ENCODE peak calls at places on chromosomes 5 and 9, in seven cellular contexts. E is endodermal cell, C is right atrium auricular region, P is Peyer's patch, M is lung, X is DND-41, O is upper lobe of left lung. N is an unnamed sample.

GRCh38 chr5:119878712-119879111 is 249.4 kb downstream of the FAM170A start:
- DNase-seq in E (peak), C (no peak), P (no peak), M (no peak), X (no peak), O (no peak), N (no peak)

GRCh38 chr9:117643288-117643654 is 60.9 kb upstream of the TLR4 start:
- DNase-seq in E (no peak), C (no peak), P (no peak), M (no peak), X (no peak), O (no peak), N (no peak)

GRCh38 chr5:74200560-74200959 is 440.0 kb downstream of the ENC1 start:
- DNase-seq in E (no peak), C (no peak), P (no peak), M (no peak), X (no peak), O (no peak), N (peak)

GRCh38 chr9:78788101-78788500 is 491.2 kb downstream of the PSAT1 start:
- DNase-seq in E (no peak), C (no peak), P (no peak), M (no peak), X (no peak), O (no peak), N (peak)

GRCh38 chr5:54689411-54690251 is 172.1 kb downstream of the SNX18 start:
- DNase-seq in E (no peak), C (no peak), P (no peak), M (no peak), X (no peak), O (no peak), N (no peak)

GRCh38 chr5:57010786-57011185 is 58.9 kb upstream of the MIER3 start:
- DNase-seq in E (no peak), C (no peak), P (no peak), M (no peak), X (no peak), O (no peak), N (no peak)

GRCh38 chr5:179624841-179625271 is 1.4 kb upstream of the HNRNPH1 start:
- DNase-seq in E (peak), C (no peak), P (no peak), M (no peak), X (no peak), O (no peak), N (no peak)

GRCh38 chr9:14366071-14366470 is 52.1 kb upstream of the NFIB start:
- DNase-seq in E (no peak), C (no peak), P (no peak), M (no peak), X (no peak), O (no peak), N (peak)

GRCh38 chr5:131419877-131420276 is 156.0 kb downstream of the CDC42SE2 start:
- DNase-seq in E (no peak), C (no peak), P (no peak), M (no peak), X (no peak), O (no peak), N (no peak)

GRCh38 chr5:131426011-131426410 is 162.2 kb downstream of the CDC42SE2 start:
- DNase-seq in E (no peak), C (no peak), P (no peak), M (no peak), X (no peak), O (no peak), N (no peak)

GRCh38 chr5:131418846-131419245 is 155.0 kb downstream of the CDC42SE2 start:
- DNase-seq in E (no peak), C (no peak), P (no peak), M (no peak), X (no peak), O (no peak), N (no peak)

GRCh38 chr5:131417240-131417869 is 153.5 kb downstream of the CDC42SE2 start:
- DNase-seq in E (peak), C (peak), P (peak), M (peak), X (peak), O (no peak), N (peak)

DNA sequence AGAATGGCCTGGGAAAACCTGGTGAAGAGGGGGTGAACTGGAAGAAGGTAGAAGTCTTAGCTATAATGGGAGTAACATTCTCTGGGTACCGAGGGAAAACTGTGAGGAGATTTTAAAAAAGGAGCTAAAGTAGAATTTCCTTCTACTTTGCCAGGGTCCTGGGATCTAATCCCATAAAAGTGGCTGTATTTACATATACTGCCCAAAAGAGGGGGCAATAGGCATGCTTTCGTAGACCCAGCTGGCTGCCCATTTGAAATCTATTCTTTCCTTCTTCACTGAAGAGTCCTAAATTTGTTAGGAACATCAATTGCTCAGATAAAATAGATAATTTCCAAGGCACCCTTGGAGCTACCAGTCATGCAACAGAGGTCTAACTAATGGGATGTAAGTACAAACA is 159.2 kb downstream of the CDC42SE2 start:
- DNase-seq in E (no peak), C (no peak), P (no peak), M (no peak), X (no peak), O (no peak), N (no peak)
- TF ChIP-seq CTCF in E (peak), C (peak), P (peak), M (no peak), X (peak), O (peak), N (peak)

DNA sequence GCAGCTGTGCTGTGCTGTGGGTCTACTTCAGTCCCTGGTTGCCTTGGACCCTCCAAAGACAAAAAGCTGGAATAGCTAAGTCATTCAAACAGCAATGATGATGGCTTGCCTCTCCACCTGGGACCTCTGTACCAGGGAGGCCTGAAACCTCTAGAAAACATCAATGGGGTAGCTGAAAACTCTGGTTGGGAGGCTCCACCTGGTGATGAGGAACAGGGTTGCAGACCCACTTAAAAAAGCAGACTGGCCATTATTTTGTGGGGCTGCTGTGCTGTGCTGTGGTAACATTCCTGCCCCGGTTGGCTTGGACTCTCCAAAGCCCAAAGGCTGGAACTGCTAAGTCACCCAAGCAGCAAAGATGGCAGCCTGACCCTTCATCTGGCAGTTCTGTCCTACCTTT is 839.3 kb upstream of the ARRDC3 start:
- DNase-seq in E (peak), C (no peak), P (no peak), M (no peak), X (no peak), O (no peak), N (peak)
- H3K4me3 ChIP-seq in E (no peak), C (no peak), P (no peak), M (no peak), X (no peak), O (no peak), N (no peak)

GRCh38 chr9:131630206-131630831 is 85.0 kb downstream of the PRRT1B start:
- DNase-seq in E (no peak), C (no peak), P (no peak), M (no peak), X (no peak), O (no peak), N (no peak)
- TF ChIP-seq CTCF in E (no peak), C (no peak), P (no peak), M (no peak), X (no peak), O (no peak), N (no peak)

DNA sequence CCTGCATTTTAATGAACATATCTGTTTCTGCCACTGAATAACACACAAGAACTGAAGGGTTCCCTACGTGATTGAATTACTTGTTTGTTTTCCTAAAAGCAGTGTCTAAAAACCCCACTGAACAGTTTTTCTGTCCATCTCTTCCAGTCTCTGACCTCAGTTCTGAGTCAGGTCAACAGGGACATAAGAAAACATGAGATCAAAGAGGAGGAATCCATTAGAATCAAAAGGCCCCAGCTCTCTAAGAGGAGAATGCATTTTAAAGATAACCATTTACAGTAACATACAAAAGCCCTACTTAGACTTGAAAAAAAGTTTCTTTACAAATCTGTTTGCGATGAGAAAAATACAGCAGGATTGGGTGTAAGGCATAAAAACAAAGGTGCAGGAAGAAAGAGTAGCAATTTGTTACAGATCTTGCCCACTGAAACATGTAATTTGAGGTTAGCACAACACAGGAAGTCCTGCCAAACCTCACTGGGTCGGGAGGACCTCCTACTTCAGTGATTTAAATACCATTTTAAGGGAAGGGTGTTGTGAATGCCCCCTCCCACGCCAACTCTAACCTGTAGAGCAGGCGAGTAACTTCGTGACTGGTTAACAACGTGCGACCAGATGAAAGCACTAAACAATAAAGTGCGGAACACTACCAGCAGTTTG is 1.4 kb downstream of the QSOX2 start:
- DNase-seq in E (no peak), C (no peak), P (peak), M (no peak), X (peak), O (no peak), N (no peak)
- H3K4me3 ChIP-seq in E (peak), C (peak), P (no peak), M (no peak), X (peak), O (no peak), N (peak)

DNA sequence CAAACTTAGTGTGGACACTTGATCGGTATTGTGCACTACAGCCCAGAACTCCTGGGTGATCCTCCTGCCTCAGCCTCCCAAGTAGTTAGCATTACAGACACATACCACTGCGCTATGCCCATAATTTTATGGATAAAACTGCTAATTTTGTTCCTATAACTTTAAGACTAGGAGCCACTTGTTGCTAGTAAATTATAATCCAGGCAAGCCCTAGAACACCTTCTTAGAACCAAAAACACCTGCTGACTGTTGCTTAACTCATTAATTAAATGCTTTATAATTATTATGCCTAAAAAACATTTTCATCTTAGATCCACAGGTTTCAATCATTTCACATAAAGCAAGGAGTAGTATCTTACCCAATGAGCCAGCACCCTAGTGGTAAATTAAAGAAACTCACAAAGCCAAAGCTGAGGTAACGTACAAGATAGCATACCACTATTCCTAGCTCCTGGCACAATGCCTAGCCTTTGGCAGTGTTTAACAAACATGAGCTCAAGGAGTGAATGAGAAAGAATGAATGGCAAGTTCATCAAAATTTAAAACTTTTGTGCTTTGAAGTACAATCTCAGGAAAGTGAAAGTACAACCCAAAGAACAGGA is 5.4 kb downstream of the MRPS27 start:
- DNase-seq in E (no peak), C (no peak), P (no peak), M (peak), X (no peak), O (no peak), N (peak)
- TF ChIP-seq CTCF in E (peak), C (peak), P (no peak), M (no peak), X (peak), O (peak), N (peak)

GRCh38 chr9:129104051-129104450 is 6.5 kb downstream of the CRAT start:
- DNase-seq in E (no peak), C (no peak), P (no peak), M (no peak), X (no peak), O (no peak), N (no peak)

GRCh38 chr9:129101279-129101678 is 9.3 kb downstream of the CRAT start:
- DNase-seq in E (no peak), C (no peak), P (no peak), M (no peak), X (no peak), O (no peak), N (no peak)

GRCh38 chr9:129103595-129103965 is 7.0 kb downstream of the CRAT start:
- DNase-seq in E (no peak), C (no peak), P (no peak), M (no peak), X (no peak), O (no peak), N (no peak)

GRCh38 chr9:129102095-129102525 is 8.5 kb downstream of the CRAT start:
- DNase-seq in E (no peak), C (no peak), P (no peak), M (no peak), X (no peak), O (peak), N (no peak)

DNA sequence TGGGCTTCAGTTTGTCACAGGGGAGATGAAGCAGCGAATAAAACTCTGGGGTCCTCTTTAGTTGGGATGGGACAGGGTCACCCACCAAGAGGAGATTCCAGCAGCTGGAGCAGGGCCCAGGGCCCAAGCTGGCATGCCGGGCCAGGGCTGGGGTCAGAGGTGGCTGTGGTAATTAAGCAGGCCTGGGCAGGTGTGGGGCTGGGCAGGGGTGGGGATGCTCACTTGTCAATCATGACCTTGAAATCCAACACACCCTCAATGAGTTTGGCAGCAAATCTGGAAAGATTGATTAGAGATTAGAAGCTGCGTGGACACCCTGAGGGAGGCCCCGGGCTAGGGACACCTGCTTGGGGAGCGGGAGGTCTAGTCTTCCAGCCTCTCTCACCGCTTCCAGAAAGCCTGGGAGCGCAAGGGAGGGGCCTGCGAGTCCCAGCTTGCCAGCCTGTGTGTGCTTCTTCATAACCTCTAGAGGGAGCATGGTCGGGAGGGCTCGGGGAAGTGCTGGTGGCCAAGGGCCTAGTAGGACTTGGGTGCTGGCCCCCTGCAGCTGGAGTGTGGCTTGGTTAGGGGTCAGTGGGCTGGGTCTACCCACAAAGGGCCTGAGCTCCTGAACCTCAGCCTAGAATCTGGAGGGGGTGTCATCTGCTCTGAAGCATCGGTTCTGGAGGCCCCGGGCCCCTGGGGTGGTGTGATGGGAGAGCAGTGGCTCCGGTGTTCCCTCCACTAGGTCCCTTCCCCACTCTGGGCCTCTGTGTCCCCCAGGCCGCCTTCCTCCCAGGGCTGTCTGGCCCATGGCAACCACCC is 7.6 kb downstream of the CRAT start:
- DNase-seq in E (peak), C (peak), P (peak), M (peak), X (peak), O (no peak), N (peak)
- H3K4me3 ChIP-seq in E (no peak), C (no peak), P (no peak), M (no peak), X (no peak), O (no peak), N (no peak)

N was measured in foreskin fibroblast.